ENCODE peak calls at places on chromosome 1, in six cellular contexts. Q is activated effector memory CD4-positive, alpha-beta T cell treated with Interleukin-2 at 50 U/mL for 16 hours; B is fibroblast of the aortic adventitia; O is ELR; H is stimulated activated CD4-positive, alpha-beta T cell treated with anti-CD3 and anti-CD28 coated beads, Interleukin-4, amount 100 ng/mL, for 48 hours; P is NCI-H2029. C is an unnamed sample.

GRCh38 chr1:44361478-44361877 is 6.4 kb upstream of the ERI3 start:
- DNase-seq in Q (no peak), B (no peak), O (peak), H (no peak), P (no peak), C (no peak)

GRCh38 chr1:184792450-184792969 is 37.9 kb upstream of the EDEM3 start:
- DNase-seq in Q (no peak), B (peak), O (peak), H (no peak), P (no peak), C (peak)

GRCh38 chr1:160862151-160863061 is at the start of gene CD244:
- DNase-seq in Q (peak), B (no peak), O (peak), H (peak), P (no peak), C (peak)

GRCh38 chr1:167033646-167034045 is 44.6 kb downstream of the MAEL start:
- DNase-seq in Q (no peak), B (no peak), O (no peak), H (no peak), P (no peak), C (no peak)

GRCh38 chr1:8167936-8168335 is 141.8 kb upstream of the ERRFI1 start:
- DNase-seq in Q (no peak), B (no peak), O (peak), H (no peak), P (no peak), C (no peak)

GRCh38 chr1:198166900-198167299 is 10.1 kb downstream of the NEK7 start:
- DNase-seq in Q (no peak), B (no peak), O (no peak), H (no peak), P (no peak), C (no peak)

GRCh38 chr1:18941221-18942141 is 15.0 kb downstream of the IFFO2 start:
- DNase-seq in Q (no peak), B (peak), O (no peak), H (no peak), P (peak), C (no peak)

GRCh38 chr1:103489881-103490280 is 35.6 kb upstream of the RNPC3 start:
- DNase-seq in Q (no peak), B (no peak), O (peak), H (no peak), P (no peak), C (no peak)

GRCh38 chr1:199931666-199932377 is 95.7 kb upstream of the NR5A2 start:
- DNase-seq in Q (no peak), B (peak), O (peak), H (no peak), P (peak), C (no peak)

GRCh38 chr1:223041481-223041880 is 101.6 kb downstream of the TLR5 start:
- DNase-seq in Q (no peak), B (no peak), O (no peak), H (no peak), P (no peak), C (no peak)

GRCh38 chr1:39684313-39684664 is 6.9 kb downstream of the HPCAL4 start:
- DNase-seq in Q (no peak), B (no peak), O (no peak), H (no peak), P (no peak), C (no peak)